ENCODE peak calls at places on chromosome 16, in four cellular contexts. I is A549, L is ovary, K is sigmoid colon. R is an unnamed sample.

GRCh38 chr16:53664724-53665345 is 38.8 kb downstream of the RPGRIP1L start:
- DNase-seq in L (no peak), K (no peak), I (no peak), R (no peak)

GRCh38 chr16:19415461-19415860 is 2.2 kb upstream of the TMC5 start:
- DNase-seq in I (no peak), K (no peak), L (no peak), R (no peak)

GRCh38 chr16:12613131-12613991 is 190.3 kb downstream of the CPPED1 start:
- DNase-seq in K (no peak), L (no peak), I (peak; percentile 94), R (no peak)

GRCh38 chr16:20814761-20815160 is 8.4 kb downstream of the REXO5 start:
- DNase-seq in L (no peak), I (no peak), K (no peak), R (no peak)

GRCh38 chr16:75027520-75028300 is 28.9 kb downstream of the ZNRF1 start:
- DNase-seq in L (no peak), I (no peak), K (no peak), R (no peak)

GRCh38 chr16:82368041-82368440 is 198.0 kb upstream of the MPHOSPH6 start:
- DNase-seq in I (peak; percentile 32), K (no peak), L (no peak), R (no peak)

GRCh38 chr16:51755039-51755501 is 604.0 kb upstream of the SALL1 start:
- DNase-seq in L (no peak), K (no peak), I (no peak), R (no peak)

GRCh38 chr16:27127293-27127692 is 60.6 kb downstream of the C16orf82 start:
- DNase-seq in K (no peak), L (no peak), I (no peak), R (no peak)

GRCh38 chr16:84927621-84928591 is 83.4 kb downstream of the ZDHHC7 start:
- DNase-seq in K (peak; percentile 67), I (no peak), L (peak; percentile 69), R (no peak)

GRCh38 chr16:57187508-57187854 is 1.4 kb downstream of the RSPRY1 start:
- DNase-seq in I (no peak), L (no peak), K (no peak), R (no peak)
- TF ChIP-seq POLR2A in I (no peak), L (no peak), K (no peak), R (no peak)

GRCh38 chr16:88833086-88833485 is 21.4 kb upstream of the APRT start:
- DNase-seq in K (no peak), I (no peak), L (no peak), R (no peak)

GRCh38 chr16:88830250-88830649 is 18.5 kb upstream of the APRT start:
- DNase-seq in I (no peak), L (no peak), K (peak; percentile 89), R (no peak)

GRCh38 chr16:88830783-88831182 is 19.1 kb upstream of the APRT start:
- DNase-seq in K (no peak), L (no peak), I (no peak), R (no peak)

GRCh38 chr16:88834670-88835069 is 22.1 kb downstream of the GALNS start:
- DNase-seq in L (no peak), K (no peak), I (no peak), R (no peak)

GRCh38 chr16:88831838-88832237 is 20.1 kb upstream of the APRT start:
- DNase-seq in L (no peak), I (no peak), K (no peak), R (no peak)
- TF ChIP-seq CTCF in L (no peak), I (no peak), K (no peak), R (no peak)

DNA sequence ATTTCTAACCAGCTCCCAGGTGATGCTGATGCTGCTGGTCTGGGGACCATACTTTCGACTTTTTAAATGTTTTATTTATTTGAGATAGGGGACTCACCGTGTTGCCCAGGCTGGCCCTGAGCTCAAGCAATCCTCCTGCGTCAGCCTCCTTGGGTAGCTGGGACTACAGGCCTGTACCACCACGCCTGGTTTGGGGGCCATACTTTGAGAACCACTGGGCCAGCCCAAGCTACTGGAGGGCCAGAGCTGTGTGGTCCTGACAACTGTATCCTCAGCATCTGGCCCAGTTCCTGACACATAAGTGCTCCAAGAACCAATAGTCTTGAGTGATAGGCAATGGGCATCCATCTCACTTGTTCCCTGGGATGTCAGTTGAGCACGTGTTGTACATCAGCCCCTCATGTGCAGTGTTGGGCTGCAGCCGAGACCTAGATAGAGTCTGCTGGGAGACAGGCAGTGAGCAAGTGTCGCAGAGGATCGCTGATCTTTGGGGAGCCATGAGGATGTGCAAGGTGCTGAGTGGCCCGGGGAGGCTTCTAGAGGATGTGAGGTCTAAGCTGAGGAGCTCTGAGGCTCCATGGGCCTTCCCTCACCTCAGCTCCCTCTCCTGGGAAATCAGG is 1.6 kb downstream of the RMI2 start:
- DNase-seq in I (no peak), L (no peak), K (no peak), R (no peak)
- H3K4me3 ChIP-seq in I (no peak overlapping the region), L (no peak overlapping the region), K (no peak overlapping the region), R (no peak overlapping the region)

DNA sequence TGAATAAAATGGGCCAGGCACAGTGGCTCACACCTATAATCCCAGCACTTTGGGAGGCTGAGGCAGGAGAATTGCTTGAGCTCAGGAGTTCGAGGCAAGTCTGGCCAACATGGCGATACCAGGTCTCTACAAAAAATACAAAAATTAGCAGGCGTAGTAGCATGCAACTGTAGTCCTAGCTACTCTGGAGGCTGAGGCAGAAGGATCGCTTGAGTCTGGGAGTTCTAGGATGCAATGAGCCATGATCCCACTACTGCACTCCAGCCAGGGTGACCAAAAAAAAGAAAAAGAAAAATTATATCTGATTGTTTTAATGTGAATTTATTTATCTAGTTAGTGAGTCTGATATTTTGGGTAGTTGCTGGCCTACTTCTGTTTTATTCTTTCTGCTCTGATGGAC is 7.0 kb downstream of the IL34 start:
- DNase-seq in K (no peak), I (no peak), L (no peak), R (no peak)
- TF ChIP-seq POLR2A in K (no peak), I (no peak), L (no peak), R (no peak)

DNA sequence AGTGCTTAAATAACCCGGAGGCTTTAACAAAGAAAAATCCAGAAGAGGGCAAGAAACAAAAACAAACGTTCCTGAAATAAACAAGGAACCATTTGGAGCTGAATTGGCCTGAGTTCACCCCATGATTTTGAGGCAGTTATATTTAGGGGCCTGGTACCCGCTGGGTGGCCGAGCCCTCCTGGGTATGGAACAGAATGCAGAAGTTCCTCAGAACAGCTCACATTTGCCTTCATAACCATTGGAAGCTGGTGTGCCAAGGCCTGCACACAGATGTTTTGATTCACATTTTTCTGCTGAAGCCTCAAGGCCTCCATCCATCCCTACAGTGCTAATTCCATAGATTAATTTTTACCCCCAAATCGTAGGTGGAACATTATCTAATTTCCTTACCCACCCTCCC is 3.3 kb upstream of the ZFHX3 start:
- DNase-seq in I (no peak), L (no peak), K (no peak), R (no peak)
- TF ChIP-seq CTCF in I (no peak), L (no peak), K (no peak), R (no peak)

DNA sequence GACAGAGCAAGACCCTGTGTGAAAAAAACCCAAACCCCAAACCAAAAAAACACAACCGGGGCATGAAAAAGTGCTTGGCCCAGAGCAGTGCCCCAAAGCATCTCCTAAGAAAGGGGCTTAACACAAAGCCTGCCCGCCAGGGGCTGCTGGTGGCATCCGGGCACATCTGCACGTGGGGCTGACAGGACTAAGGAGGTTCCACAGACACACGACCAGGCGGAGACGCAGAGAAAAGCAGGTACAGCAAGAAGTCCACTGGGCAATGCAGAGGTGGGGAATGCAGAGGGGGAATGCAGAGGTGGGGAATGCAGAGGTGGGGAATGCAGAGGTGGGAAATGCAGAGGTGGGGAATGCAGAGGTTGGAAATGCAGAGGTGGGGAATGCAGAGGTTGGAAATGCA is 109.2 kb downstream of the ZNF778 start:
- DNase-seq in I (no peak), L (peak; percentile 28), K (no peak), R (no peak)
- H3K4me3 ChIP-seq in I (no peak overlapping the region), L (no peak overlapping the region), K (no peak overlapping the region), R (no peak overlapping the region)

R was measured in lower leg skin.